ENCODE peak calls at places on chromosome 3, in five cellular contexts. One of them, this sample, is unnamed.

GRCh38 chr3:171357721-171358120 is 102.5 kb downstream of the TNIK start:
- ATAC-seq in K562: no peak
- ATAC-seq in HepG2: no peak
- ATAC-seq in upper lobe of left lung: no peak
- ATAC-seq in GM12878: no peak
- ATAC-seq in this sample: no peak

GRCh38 chr3:13517253-13517977 is 31.5 kb upstream of the FBLN2 start:
- ATAC-seq in K562: peak
- ATAC-seq in HepG2: peak
- ATAC-seq in upper lobe of left lung: no peak
- ATAC-seq in GM12878: no peak
- ATAC-seq in this sample: peak

GRCh38 chr3:10374311-10374710 is 53.4 kb upstream of the SEC13 start:
- ATAC-seq in K562: no peak
- ATAC-seq in HepG2: no peak
- ATAC-seq in upper lobe of left lung: no peak
- ATAC-seq in GM12878: no peak
- ATAC-seq in this sample: no peak

GRCh38 chr3:109831403-109831802 is 494.1 kb upstream of the DPPA4 start:
- ATAC-seq in K562: no peak
- ATAC-seq in HepG2: no peak
- ATAC-seq in upper lobe of left lung: no peak
- ATAC-seq in GM12878: no peak
- ATAC-seq in this sample: no peak

GRCh38 chr3:53516339-53516738 is 21.9 kb downstream of the CACNA1D start:
- ATAC-seq in K562: no peak
- ATAC-seq in HepG2: no peak
- ATAC-seq in upper lobe of left lung: no peak
- ATAC-seq in GM12878: no peak
- ATAC-seq in this sample: no peak

GRCh38 chr3:4564928-4565586 is 71.9 kb downstream of the ITPR1 start:
- ATAC-seq in K562: peak
- ATAC-seq in HepG2: no peak
- ATAC-seq in upper lobe of left lung: no peak
- ATAC-seq in GM12878: no peak
- ATAC-seq in this sample: no peak

GRCh38 chr3:138944842-138945645 is 1.9 kb downstream of the FOXL2 start:
- ATAC-seq in K562: peak
- ATAC-seq in HepG2: peak
- ATAC-seq in upper lobe of left lung: no peak
- ATAC-seq in GM12878: no peak
- ATAC-seq in this sample: no peak

GRCh38 chr3:50672656-50673055 is 2.1 kb upstream of the DOCK3 start:
- ATAC-seq in K562: no peak
- ATAC-seq in HepG2: no peak
- ATAC-seq in upper lobe of left lung: no peak
- ATAC-seq in GM12878: no peak
- ATAC-seq in this sample: no peak

GRCh38 chr3:107487490-107487889 is 35.3 kb upstream of the BBX start:
- ATAC-seq in K562: no peak
- ATAC-seq in HepG2: no peak
- ATAC-seq in upper lobe of left lung: no peak
- ATAC-seq in GM12878: no peak
- ATAC-seq in this sample: no peak

GRCh38 chr3:73029321-73029796 is 32.1 kb upstream of the EBLN2 start:
- ATAC-seq in K562: peak
- ATAC-seq in HepG2: peak
- ATAC-seq in upper lobe of left lung: no peak
- ATAC-seq in GM12878: peak
- ATAC-seq in this sample: peak

GRCh38 chr3:190012784-190013183 is 107.9 kb downstream of the P3H2 start:
- ATAC-seq in K562: no peak
- ATAC-seq in HepG2: no peak
- ATAC-seq in upper lobe of left lung: no peak
- ATAC-seq in GM12878: no peak
- ATAC-seq in this sample: no peak

GRCh38 chr3:73719413-73719831 is 94.7 kb upstream of the PDZRN3 start:
- ATAC-seq in K562: no peak
- ATAC-seq in HepG2: no peak
- ATAC-seq in upper lobe of left lung: no peak
- ATAC-seq in GM12878: no peak
- ATAC-seq in this sample: peak

DNA sequence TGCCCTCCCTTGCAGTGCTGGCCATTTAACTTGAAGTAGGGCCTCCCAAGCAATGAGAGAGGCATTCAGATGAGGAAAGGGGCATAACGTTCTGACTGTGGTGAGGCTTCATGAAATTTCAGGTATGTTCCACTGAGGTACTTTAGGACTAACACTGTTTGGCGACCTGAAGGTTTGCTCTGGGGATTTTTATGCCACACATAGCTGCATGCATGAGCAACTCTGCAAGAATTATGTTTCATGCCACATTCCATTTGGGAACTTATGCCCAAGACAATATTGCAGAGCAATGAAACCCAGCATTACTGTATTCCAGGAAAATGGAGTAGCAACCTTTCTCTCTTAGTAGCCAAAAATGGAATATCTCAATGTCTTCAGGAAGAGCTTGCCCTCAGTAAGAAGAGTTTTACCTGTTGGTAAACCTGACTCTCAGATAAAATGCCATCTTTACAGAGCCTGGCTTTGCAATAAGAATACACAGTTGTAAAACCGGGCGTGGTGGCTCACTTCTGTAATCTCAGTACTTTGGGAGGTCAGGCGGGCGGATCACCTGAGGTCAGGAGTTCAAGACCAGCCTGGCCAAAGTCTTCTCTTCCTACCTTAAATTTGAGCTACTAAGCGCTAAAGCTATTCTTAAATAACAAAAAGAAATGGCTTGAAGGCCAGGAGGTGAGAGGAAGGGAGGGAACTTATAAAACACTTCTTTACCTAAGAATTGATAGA is 16.7 kb upstream of the TBL1XR1 start:
- ATAC-seq in K562: no peak
- ATAC-seq in HepG2: no peak
- ATAC-seq in upper lobe of left lung: no peak
- ATAC-seq in GM12878: no peak
- ATAC-seq in this sample: no peak
- TF ChIP-seq EP300 in K562: no peak
- TF ChIP-seq EP300 in HepG2: no peak
- TF ChIP-seq EP300 in upper lobe of left lung: no peak
- TF ChIP-seq EP300 in GM12878: no peak
- TF ChIP-seq EP300 in this sample: no peak

GRCh38 chr3:87969620-87970019 is 89.2 kb downstream of the CGGBP1 start:
- ATAC-seq in K562: no peak
- ATAC-seq in HepG2: no peak
- ATAC-seq in upper lobe of left lung: no peak
- ATAC-seq in GM12878: no peak
- ATAC-seq in this sample: no peak

DNA sequence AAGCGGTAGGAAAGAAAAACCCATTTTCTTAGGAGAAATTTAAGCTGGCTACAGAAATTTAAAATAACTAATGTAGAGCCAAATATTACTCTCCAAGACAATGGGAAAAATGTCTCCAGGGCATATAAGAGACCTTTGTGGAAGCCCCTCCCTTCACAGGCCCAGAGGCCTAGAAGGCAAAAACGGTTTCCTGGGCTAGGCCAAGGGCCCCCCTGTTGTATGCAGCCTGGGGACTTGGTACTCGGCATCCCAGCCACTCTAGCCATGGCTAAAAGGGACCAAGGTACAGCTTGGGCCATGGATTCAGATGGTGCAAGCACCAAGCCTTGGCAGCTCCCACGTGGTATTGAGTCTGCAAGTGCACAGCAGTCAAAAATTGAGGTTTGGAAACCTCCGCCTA is 90.1 kb downstream of the CGGBP1 start:
- ATAC-seq in K562: no peak
- ATAC-seq in HepG2: no peak
- ATAC-seq in upper lobe of left lung: no peak
- ATAC-seq in GM12878: no peak
- ATAC-seq in this sample: no peak
- TF ChIP-seq CTCF in K562: no peak
- TF ChIP-seq CTCF in HepG2: no peak
- TF ChIP-seq CTCF in upper lobe of left lung: no peak
- TF ChIP-seq CTCF in GM12878: no peak
- TF ChIP-seq CTCF in this sample: no peak

GRCh38 chr3:184563941-184564684 is 2.5 kb downstream of the EPHB3 start:
- ATAC-seq in K562: no peak
- ATAC-seq in HepG2: no peak
- ATAC-seq in upper lobe of left lung: no peak
- ATAC-seq in GM12878: no peak
- ATAC-seq in this sample: no peak

GRCh38 chr3:184563569-184563925 is 2.0 kb downstream of the EPHB3 start:
- ATAC-seq in K562: no peak
- ATAC-seq in HepG2: no peak
- ATAC-seq in upper lobe of left lung: no peak
- ATAC-seq in GM12878: no peak
- ATAC-seq in this sample: no peak

GRCh38 chr3:184566441-184567414 is 5.1 kb downstream of the EPHB3 start:
- ATAC-seq in K562: no peak
- ATAC-seq in HepG2: no peak
- ATAC-seq in upper lobe of left lung: no peak
- ATAC-seq in GM12878: no peak
- ATAC-seq in this sample: no peak

GRCh38 chr3:184564685-184565385 is 3.2 kb downstream of the EPHB3 start:
- ATAC-seq in K562: no peak
- ATAC-seq in HepG2: no peak
- ATAC-seq in upper lobe of left lung: no peak
- ATAC-seq in GM12878: no peak
- ATAC-seq in this sample: no peak

DNA sequence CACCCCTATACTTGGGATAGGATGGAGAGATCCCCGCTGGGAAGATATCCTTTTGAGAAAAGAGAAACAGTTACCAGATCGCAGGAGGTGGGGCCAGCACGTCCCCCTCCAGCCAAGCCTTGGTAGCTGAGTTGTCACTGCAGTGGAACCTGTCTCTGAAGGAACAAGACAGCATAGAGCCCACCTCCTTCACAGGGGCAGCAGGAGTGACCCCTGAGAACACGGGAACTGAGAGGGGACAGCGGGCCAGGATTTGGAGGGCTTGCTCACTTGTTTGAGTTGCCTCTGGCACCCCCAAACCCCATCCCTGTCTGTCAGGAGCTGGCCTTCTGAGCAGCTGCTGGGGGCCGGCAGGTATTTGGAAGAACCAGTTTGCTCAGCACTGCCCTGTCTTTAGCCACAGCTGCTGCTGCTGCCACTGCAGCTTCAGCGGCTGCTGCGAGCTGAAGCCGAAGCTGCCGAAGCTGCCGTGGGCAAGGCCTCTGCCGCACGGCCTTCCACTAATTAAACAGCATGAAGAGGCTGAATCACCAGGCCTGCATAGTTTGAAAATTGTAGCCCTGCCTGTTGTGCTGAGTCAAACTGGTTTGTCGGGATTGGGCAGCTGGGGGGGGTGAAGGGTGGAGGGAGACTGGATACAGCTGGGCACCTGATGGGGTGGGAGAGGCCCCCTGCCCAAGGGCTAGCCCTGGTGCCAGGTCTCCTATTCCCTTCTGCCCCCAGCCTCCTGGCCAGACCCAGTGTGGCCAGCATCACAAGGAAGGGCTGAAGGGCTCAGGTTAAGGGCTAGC is 4.0 kb downstream of the EPHB3 start:
- ATAC-seq in K562: no peak
- ATAC-seq in HepG2: no peak
- ATAC-seq in upper lobe of left lung: peak
- ATAC-seq in GM12878: no peak
- ATAC-seq in this sample: no peak
- TF ChIP-seq POLR2AphosphoS5 in K562: no peak
- TF ChIP-seq POLR2AphosphoS5 in HepG2: no peak
- TF ChIP-seq POLR2AphosphoS5 in upper lobe of left lung: peak
- TF ChIP-seq POLR2AphosphoS5 in GM12878: no peak
- TF ChIP-seq POLR2AphosphoS5 in this sample: peak

DNA sequence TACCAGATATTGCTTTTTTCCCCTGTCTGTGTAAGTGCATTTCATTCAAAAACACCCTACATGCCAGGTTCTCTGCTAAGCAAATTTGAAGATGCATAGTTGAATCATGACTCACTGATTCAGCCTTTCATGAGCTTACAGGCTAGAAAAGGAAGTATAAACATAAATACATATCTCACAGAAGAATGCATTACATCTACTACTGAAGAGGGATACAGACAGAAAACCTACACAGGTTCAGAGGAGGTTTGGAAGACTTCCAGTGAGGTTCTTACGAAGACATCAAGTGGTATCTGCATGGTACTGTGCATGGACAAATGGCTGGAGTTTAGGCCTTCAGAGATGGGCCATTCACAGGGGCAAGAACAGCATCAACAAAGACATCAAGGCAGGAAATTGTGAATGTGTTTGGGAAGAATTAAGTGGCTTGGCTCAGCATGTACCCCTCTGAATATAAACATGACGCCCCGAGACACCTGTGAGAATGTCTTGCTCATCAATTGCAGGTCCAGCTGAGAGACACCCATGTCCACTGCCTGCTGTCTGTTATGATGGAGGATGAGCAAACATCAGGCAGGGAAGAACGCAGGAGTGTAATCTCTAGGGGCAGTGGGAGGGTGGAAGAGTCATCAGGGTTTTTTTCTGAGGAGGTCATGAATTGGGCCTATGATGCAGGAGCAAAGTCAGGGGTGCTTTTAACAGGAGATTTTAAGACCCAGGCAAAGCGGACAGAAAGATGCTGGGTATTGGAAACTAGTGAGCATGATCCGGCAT is 105.1 kb upstream of the GALNT15 start:
- ATAC-seq in K562: no peak
- ATAC-seq in HepG2: peak
- ATAC-seq in upper lobe of left lung: peak
- ATAC-seq in GM12878: no peak
- ATAC-seq in this sample: no peak
- TF ChIP-seq EP300 in K562: no peak
- TF ChIP-seq EP300 in HepG2: no peak
- TF ChIP-seq EP300 in upper lobe of left lung: no peak
- TF ChIP-seq EP300 in GM12878: no peak
- TF ChIP-seq EP300 in this sample: no peak

DNA sequence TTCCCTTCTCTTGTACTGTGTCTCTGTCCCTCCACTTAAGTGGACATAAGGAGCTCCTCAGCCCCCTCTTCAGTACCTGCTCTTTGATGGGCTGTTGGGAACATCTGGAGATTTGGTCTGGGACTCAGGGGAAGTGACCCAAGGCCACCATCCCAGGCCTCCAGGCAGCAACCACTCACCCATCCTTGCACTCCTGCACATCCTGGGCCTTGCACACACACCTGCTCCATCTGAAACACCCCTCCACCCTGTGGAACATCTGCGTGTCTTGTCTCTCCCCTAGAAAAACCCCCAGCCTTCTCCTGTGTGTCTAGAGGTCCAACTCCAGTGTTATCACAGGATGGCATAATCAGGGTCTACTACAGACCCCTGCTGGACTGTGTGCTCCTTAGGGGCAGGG is 74.3 kb downstream of the ABTB1 start:
- ATAC-seq in K562: no peak
- ATAC-seq in HepG2: no peak
- ATAC-seq in upper lobe of left lung: no peak
- ATAC-seq in GM12878: no peak
- ATAC-seq in this sample: no peak
- TF ChIP-seq CTCF in K562: no peak
- TF ChIP-seq CTCF in HepG2: no peak
- TF ChIP-seq CTCF in upper lobe of left lung: no peak
- TF ChIP-seq CTCF in GM12878: no peak
- TF ChIP-seq CTCF in this sample: no peak

This sample was measured in gastroesophageal sphincter.